ENCODE peak calls at places on chromosomes 11 and 22, in four cellular contexts. S is NCI-H1417 treated with DMSO at 0.1 percent for 48 hours; H is AG08395; G is stimulated activated CD4-positive, alpha-beta T cell treated with anti-CD3 and anti-CD28 coated beads, Interleukin-1b, Interleukin-23, amount 100 ng/mL, for 24 hours. L is an unnamed sample.

GRCh38 chr11:122197055-122197987 is 81.3 kb upstream of the BLID start:
- DNase-seq in S (no peak), H (peak), G (no peak), L (peak)

GRCh38 chr11:76095891-76096290 is 110.4 kb downstream of the WNT11 start:
- DNase-seq in H (no peak), G (no peak), S (no peak), L (no peak)

GRCh38 chr11:115616941-115617340 is 112.7 kb upstream of the CADM1 start:
- DNase-seq in H (peak), S (no peak), G (no peak), L (no peak)

GRCh38 chr22:38144025-38144405 is 33.5 kb upstream of the BAIAP2L2 start:
- DNase-seq in S (no peak), H (no peak), G (no peak), L (no peak)

GRCh38 chr22:44391481-44392445 is 79.0 kb upstream of the SHISAL1 start:
- DNase-seq in S (no peak), H (no peak), G (no peak), L (no peak)

GRCh38 chr11:85787809-85788805 is 22.8 kb downstream of the SYTL2 start:
- DNase-seq in G (no peak), S (no peak), H (no peak), L (no peak)

GRCh38 chr11:66465371-66466224 is 1.1 kb upstream of the PELI3 start:
- DNase-seq in S (no peak), G (no peak), H (no peak), L (no peak)

GRCh38 chr11:73003083-73003482 is 139.0 kb downstream of the FCHSD2 start:
- DNase-seq in H (no peak), G (no peak), S (no peak), L (no peak)

GRCh38 chr11:109902764-109903436 is 190.3 kb upstream of the ZC3H12C start:
- DNase-seq in H (no peak), S (no peak), G (no peak), L (no peak)

GRCh38 chr11:69910519-69911309 is 91.5 kb upstream of the FGF3 start:
- DNase-seq in G (no peak), H (no peak), S (no peak), L (no peak)

GRCh38 chr11:110479445-110480101 is 49.8 kb downstream of the FDX1 start:
- DNase-seq in S (peak), H (peak), G (no peak), L (no peak)

GRCh38 chr11:72081856-72082255 is 1.2 kb downstream of the LRRC51 start:
- DNase-seq in G (no peak), H (no peak), S (no peak), L (no peak)

GRCh38 chr22:37411655-37412054 is 15.6 kb downstream of the ELFN2 start:
- DNase-seq in H (no peak), S (no peak), G (no peak), L (no peak)

GRCh38 chr11:110366234-110366633 is 63.5 kb upstream of the FDX1 start:
- DNase-seq in H (no peak), S (no peak), G (no peak), L (no peak)

GRCh38 chr22:27989758-27990450 is 70.8 kb upstream of the PITPNB start:
- DNase-seq in S (no peak), H (no peak), G (no peak), L (no peak)

GRCh38 chr11:44010789-44011251 is 37.0 kb upstream of the ACCSL start:
- DNase-seq in S (no peak), H (peak), G (no peak), L (no peak)

GRCh38 chr11:125064070-125064469 is 965 bp downstream of the SLC37A2 start:
- DNase-seq in H (no peak), S (no peak), G (no peak), L (no peak)

GRCh38 chr11:65446446-65447277 is 24.1 kb downstream of the NEAT1 start:
- DNase-seq in G (no peak), S (no peak), H (no peak), L (no peak)

L was measured in hepatic stellate cell.